ENCODE peak calls at places on chromosomes 2 and 18, in seven cellular contexts. O, E, V, D, Y, L and F are unnamed samples. For H3K27me3, the result is how much of the 10 kb centered on the place peaks cover.

GRCh38 chr18:55096261-55097026 is 137.2 kb upstream of the CCDC68 start:
- DNase-seq in O (peak), E (no peak), V (peak), D (peak), Y (peak), L (peak), F (no peak)

GRCh38 chr2:112880081-112880531 is 30.9 kb upstream of the IL37 start:
- DNase-seq in O (no peak), E (no peak), V (no peak), D (peak), Y (peak), L (no peak), F (no peak)

GRCh38 chr2:60383421-60384117 is 169.9 kb downstream of the BCL11A start:
- DNase-seq in O (no peak), E (no peak), V (no peak), D (no peak), Y (no peak), L (no peak), F (no peak)

GRCh38 chr2:119208791-119209203 is 14.8 kb upstream of the STEAP3 start:
- DNase-seq in O (no peak), E (no peak), V (no peak), D (no peak), Y (no peak), L (no peak), F (no peak)

GRCh38 chr2:85470850-85471800 is 52.6 kb downstream of the SH2D6 start:
- DNase-seq in O (peak), E (no peak), V (peak), D (peak), Y (peak), L (no peak), F (no peak)

GRCh38 chr2:226325541-226325940 is 474.1 kb downstream of the IRS1 start:
- DNase-seq in O (no peak), E (no peak), V (no peak), D (no peak), Y (no peak), L (no peak), F (no peak)

GRCh38 chr2:204871246-204871953 is 326.1 kb downstream of the PARD3B start:
- DNase-seq in O (no peak), E (no peak), V (no peak), D (peak), Y (peak), L (no peak), F (peak)

GRCh38 chr18:31652355-31652754 is 32.0 kb downstream of the B4GALT6 start:
- DNase-seq in O (no peak), E (no peak), V (no peak), D (no peak), Y (no peak), L (no peak), F (no peak)

GRCh38 chr2:121727950-121728349 is 8.7 kb downstream of the NIFK start:
- DNase-seq in O (no peak), E (no peak), V (no peak), D (no peak), Y (no peak), L (no peak), F (no peak)

GRCh38 chr18:57432118-57432517 is 3.1 kb upstream of the ONECUT2 start:
- DNase-seq in O (no peak), E (no peak), V (no peak), D (no peak), Y (no peak), L (no peak), F (no peak)

GRCh38 chr2:208101716-208102631 is 22.4 kb downstream of the CRYGD start:
- DNase-seq in O (no peak), E (no peak), V (no peak), D (peak), Y (peak), L (no peak), F (no peak)

GRCh38 chr18:55136258-55136657 is 177.0 kb upstream of the CCDC68 start:
- DNase-seq in O (no peak), E (no peak), V (no peak), D (no peak), Y (no peak), L (no peak), F (no peak)

GRCh38 chr2:22525676-22526075 is 859.3 kb upstream of the KLHL29 start:
- DNase-seq in O (no peak), E (no peak), V (no peak), D (no peak), Y (no peak), L (no peak), F (no peak)

GRCh38 chr2:70388128-70388527 is 86.3 kb upstream of the FAM136A start:
- DNase-seq in O (no peak), E (no peak), V (no peak), D (no peak), Y (peak), L (no peak), F (no peak)

GRCh38 chr2:10709290-10709939 is 12.0 kb upstream of the ATP6V1C2 start:
- DNase-seq in O (peak), E (no peak), V (no peak), D (no peak), Y (peak), L (peak), F (no peak)

GRCh38 chr2:24491626-24492282 is 700 bp downstream of the NCOA1 start:
- DNase-seq in O (peak), E (peak), V (peak), D (no peak), Y (peak), L (peak), F (peak)

GRCh38 chr2:150663143-150663542 is 175.7 kb upstream of the RND3 start:
- DNase-seq in O (no peak), E (no peak), V (no peak), D (peak), Y (peak), L (no peak), F (no peak)

GRCh38 chr2:23588106-23588505 is 203.1 kb downstream of the KLHL29 start:
- DNase-seq in O (no peak), E (no peak), V (no peak), D (no peak), Y (no peak), L (no peak), F (no peak)

DNA sequence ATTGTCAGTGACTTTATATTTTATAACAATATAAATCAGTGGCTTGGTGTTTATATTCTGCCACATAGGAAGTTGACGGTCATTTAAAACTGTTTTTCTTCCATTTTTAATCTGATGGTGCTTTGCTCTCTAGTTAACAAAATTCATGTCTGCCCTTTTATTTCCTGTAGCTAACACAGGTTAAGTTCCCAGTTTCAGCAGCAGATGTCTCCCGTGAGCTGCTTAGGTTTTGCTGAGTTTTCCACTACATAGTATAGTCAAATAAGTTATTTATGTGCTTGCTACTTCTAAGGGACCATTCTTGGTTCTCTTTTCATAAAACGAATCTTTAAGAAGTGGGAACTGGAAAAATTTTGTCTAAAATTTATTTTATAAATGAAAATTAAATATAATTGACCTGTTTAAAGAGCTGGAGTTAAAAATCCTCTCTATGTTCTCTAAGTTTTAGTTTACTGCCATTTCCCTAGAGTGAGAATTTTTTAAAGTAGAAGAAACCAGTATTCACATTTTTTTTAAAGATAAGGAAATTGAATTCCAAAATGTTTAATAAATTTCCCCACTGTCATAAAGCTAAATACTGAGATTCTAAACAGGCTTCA is 20.6 kb downstream of the HTR2B start:
- DNase-seq in O (peak), E (peak), V (peak), D (peak), Y (peak), L (peak), F (peak)
- H3K27ac ChIP-seq in O (peak), E (no peak), V (no peak), D (peak), Y (no peak), L (no peak), F (no peak)

GRCh38 chr2:73177645-73178255 is 24.6 kb upstream of the NOTO start:
- DNase-seq in O (no peak), E (no peak), V (no peak), D (no peak), Y (peak), L (no peak), F (no peak)
- H3K27me3 ChIP-seq in O (half or more), E (under half), V (under half), D (under half), Y (under half), L (under half), F (under half)

GRCh38 chr2:68200157-68200787 is 42.6 kb downstream of the PNO1 start:
- DNase-seq in O (no peak), E (no peak), V (no peak), D (no peak), Y (no peak), L (no peak), F (no peak)

GRCh38 chr2:68206779-68207178 is 45.6 kb downstream of the PPP3R1 start:
- DNase-seq in O (no peak), E (no peak), V (no peak), D (no peak), Y (no peak), L (no peak), F (no peak)

DNA sequence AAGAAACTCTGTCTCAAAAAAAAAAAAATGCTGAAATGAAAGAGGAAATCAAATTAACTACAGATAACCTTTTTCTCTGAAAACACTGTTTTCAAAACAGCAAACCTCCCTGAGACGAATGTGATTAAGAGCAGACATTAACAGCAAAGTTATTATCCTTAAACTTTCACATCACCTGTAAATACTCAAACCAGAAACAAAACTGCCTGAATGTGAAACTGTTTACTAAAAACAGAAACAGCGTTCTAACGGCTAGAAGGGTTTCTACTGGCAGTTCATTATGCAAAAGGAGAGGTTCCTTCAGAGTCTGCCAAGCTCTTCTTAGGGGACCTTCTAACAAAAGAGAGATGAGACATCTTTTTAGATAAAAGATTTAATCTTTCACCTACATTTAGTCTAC is 45.9 kb downstream of the PNO1 start:
- DNase-seq in O (no peak), E (no peak), V (no peak), D (no peak), Y (no peak), L (no peak), F (peak)
- H3K4me3 ChIP-seq in O (no peak), E (no peak), V (no peak), D (no peak), Y (no peak), L (no peak), F (no peak)

GRCh38 chr2:38279201-38279600 is 97.9 kb downstream of the ATL2 start:
- DNase-seq in O (no peak), E (no peak), V (no peak), D (peak), Y (peak), L (peak), F (no peak)
- H3K27ac ChIP-seq in O (no peak), E (no peak), V (no peak), D (no peak), Y (no peak), L (peak), F (no peak)

DNA sequence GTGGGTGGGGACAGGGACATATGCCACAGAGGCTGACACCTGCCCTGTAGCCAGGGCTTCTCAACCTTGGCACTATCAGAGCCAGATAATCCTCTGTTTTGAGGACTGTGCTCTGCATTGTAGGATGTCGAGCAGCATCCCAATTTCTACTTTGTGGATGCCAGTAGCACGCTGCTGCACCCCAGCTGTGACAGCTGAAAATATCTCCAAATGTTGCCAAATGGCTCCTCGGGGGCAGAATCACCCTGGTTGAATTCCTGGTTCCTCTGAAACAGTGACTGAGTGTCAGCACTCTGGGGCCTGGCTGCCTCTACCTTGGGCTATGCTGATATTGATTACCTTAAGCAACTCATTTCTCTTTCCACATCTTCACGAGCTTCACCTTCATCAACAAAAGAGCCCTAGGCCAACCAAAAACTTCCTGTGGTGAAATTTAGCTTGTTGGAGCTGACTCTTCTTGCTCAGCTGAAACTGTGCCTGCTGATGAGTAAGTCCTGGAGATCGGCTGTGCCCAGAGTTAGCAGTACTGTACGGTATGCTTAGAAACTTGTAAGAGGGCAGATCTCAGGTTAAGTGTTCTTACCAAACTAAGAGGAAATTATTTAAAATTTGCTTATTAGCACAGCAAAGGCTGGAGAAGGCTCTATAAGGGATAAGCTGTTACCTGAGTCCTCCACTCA is 138.1 kb downstream of the SEPTIN10 start:
- DNase-seq in O (no peak), E (no peak), V (no peak), D (peak), Y (peak), L (no peak), F (no peak)
- H3K27me3 ChIP-seq in O (under half), E (under half), V (under half), D (under half), Y (under half), L (under half), F (under half)

GRCh38 chr18:2680216-2680792 is 24.8 kb downstream of the SMCHD1 start:
- DNase-seq in O (no peak), E (no peak), V (no peak), D (no peak), Y (no peak), L (no peak), F (no peak)
- H3K4me3 ChIP-seq in O (no peak), E (no peak), V (no peak), D (no peak), Y (no peak), L (no peak), F (no peak)